ENCODE peak calls at places on chromosomes 12 and 14, in nine cellular contexts. E, S, O, L, U, P, W, V and B are unnamed samples.

GRCh38 chr12:27279836-27280235 is 35.8 kb downstream of the STK38L start:
- DNase-seq in S (no peak), W (no peak), E (no peak), O (no peak), P (no peak), L (no peak), V (no peak), U (no peak), B (no peak)

GRCh38 chr12:51368640-51369517 is 22.3 kb downstream of the GALNT6 start:
- DNase-seq in E (no peak), W (no peak), O (no peak), U (no peak), S (no peak), P (peak; percentile 88), V (peak; percentile 31), L (peak; percentile 17), B (peak; percentile 77)

GRCh38 chr12:109711596-109712461 is 1.8 kb upstream of the FAM222A start:
- DNase-seq in P (no peak), S (no peak), V (no peak), E (no peak), W (no peak), U (no peak), O (no peak), L (no peak), B (no peak)

GRCh38 chr14:20247651-20248246 is 8.7 kb downstream of the OR11H4 start:
- DNase-seq in W (no peak), S (no peak), L (no peak), E (no peak), V (no peak), O (peak; percentile 10), P (no peak), U (no peak), B (no peak)

GRCh38 chr12:45969084-45969483 is 21.3 kb downstream of the SCAF11 start:
- DNase-seq in V (no peak), O (no peak), U (peak; percentile 83), S (peak; percentile 43), W (peak; percentile 40), L (no peak), E (peak; percentile 19), P (no peak), B (no peak)

GRCh38 chr14:75069811-75070145 is 337 bp downstream of the ZC2HC1C start:
- DNase-seq in E (no peak), V (no peak), U (no peak), L (no peak), O (no peak), S (no peak), W (no peak), P (no peak), B (no peak)

GRCh38 chr14:51539571-51540037 is 112.1 kb upstream of the FRMD6 start:
- DNase-seq in E (peak; percentile 89), U (peak; percentile 91), S (peak; percentile 87), W (peak; percentile 70), P (no peak), O (peak; percentile 29), V (no peak), L (no peak), B (no peak)

GRCh38 chr14:106491851-106492250 is 965.5 kb downstream of the TMEM121 start:
- DNase-seq in S (no peak), E (no peak), L (no peak), P (no peak), U (no peak), W (no peak), V (no peak), O (no peak), B (no peak)

GRCh38 chr12:99435095-99435791 is 212.3 kb upstream of the GARIN6 start:
- DNase-seq in U (no peak), E (no peak), O (no peak), P (no peak), W (no peak), L (no peak), S (no peak), V (no peak), B (no peak)

GRCh38 chr12:64679487-64679983 is 69.2 kb downstream of the RASSF3 start:
- DNase-seq in V (no peak), U (peak; percentile 81), W (peak; percentile 84), P (peak; percentile 76), L (peak; percentile 69), E (peak; percentile 84), O (peak; percentile 82), S (peak; percentile 83), B (peak; percentile 65)

GRCh38 chr14:88321692-88322504 is 1.2 kb downstream of the KCNK10 start:
- DNase-seq in L (no peak), S (no peak), E (no peak), U (no peak), V (no peak), W (no peak), O (no peak), P (no peak), B (no peak)

GRCh38 chr12:106986135-106986534 is 811 bp downstream of the MTERF2 start:
- DNase-seq in W (no peak), P (no peak), O (no peak), U (no peak), E (no peak), V (no peak), S (no peak), L (no peak), B (no peak)

GRCh38 chr12:11209098-11209497 is 22.4 kb upstream of the TAS2R42 start:
- DNase-seq in U (no peak), E (no peak), S (no peak), V (no peak), O (no peak), P (no peak), L (no peak), W (no peak), B (no peak)

GRCh38 chr14:72666610-72667009 is 227.3 kb downstream of the DPF3 start:
- DNase-seq in S (peak; percentile 78), O (peak; percentile 14), V (no peak), L (no peak), U (peak; percentile 77), E (peak; percentile 93), P (no peak), W (peak; percentile 61), B (no peak)

GRCh38 chr14:51460051-51460450 is 191.7 kb upstream of the FRMD6 start:
- DNase-seq in L (no peak), O (no peak), E (peak; percentile 72), W (peak; percentile 72), V (no peak), S (no peak), P (no peak), U (peak; percentile 38), B (no peak)

DNA sequence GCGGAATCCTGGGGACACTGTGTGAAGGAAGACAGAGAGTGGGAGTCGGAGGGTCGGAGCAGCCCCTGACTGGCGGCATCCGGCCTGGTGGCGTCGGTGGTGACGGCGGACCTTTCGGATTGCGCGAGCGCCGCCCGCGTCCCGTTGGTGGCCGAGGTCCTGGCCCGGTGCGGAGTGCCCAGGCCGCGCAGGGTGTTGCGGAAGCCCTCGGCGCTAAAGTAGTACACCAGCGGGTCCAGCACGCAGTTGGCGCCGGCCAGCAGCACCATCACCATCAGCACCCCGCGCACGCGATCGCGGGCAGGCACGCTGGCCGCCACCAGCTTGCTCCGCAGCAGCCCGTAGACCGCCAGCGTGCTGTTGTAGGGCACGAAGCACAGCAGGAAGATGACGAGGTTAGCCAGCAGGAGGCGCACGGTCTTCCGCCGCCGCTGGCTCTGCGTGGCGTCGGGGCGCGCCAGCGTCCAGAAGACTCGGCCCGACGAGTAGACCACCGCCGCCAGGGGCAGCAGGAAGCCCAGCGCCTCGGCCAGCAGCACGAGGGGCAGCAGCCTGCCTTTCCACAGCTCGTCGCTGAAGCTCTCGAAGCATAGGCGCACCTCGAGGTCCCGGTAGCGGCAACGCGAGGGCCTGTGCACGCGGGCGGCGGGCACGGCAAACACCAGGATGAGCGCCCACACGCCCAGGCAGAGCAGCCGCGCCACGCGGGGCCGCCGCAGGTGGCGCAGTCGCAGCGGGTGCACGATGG is 13.1 kb upstream of the CHD4 start:
- DNase-seq in L (no peak), S (peak; percentile 42), P (peak; percentile 53), U (peak; percentile 44), W (no peak), V (peak; percentile 84), O (no peak), E (peak; percentile 76), B (no peak)
- TF ChIP-seq CTCF in L (peak; percentile 56), S (peak; percentile 45), P (peak; percentile 75), U (peak; percentile 54), W (peak; percentile 28), V (peak; percentile 87), O (no peak), E (peak; percentile 47), B (peak; percentile 66)

GRCh38 chr14:31934767-31935266 is 142.3 kb upstream of the ARHGAP5 start:
- DNase-seq in E (peak; percentile 69), U (peak; percentile 58), L (peak; percentile 67), V (peak; percentile 32), P (no peak), O (peak; percentile 45), W (peak; percentile 65), S (peak; percentile 55), B (no peak)
- TF ChIP-seq CTCF in E (peak; percentile 55), U (peak; percentile 67), L (peak; percentile 64), V (no peak), P (no peak), O (peak; percentile 78), W (peak; percentile 58), S (peak; percentile 40), B (no peak)

GRCh38 chr14:24761141-24761540 is 127.2 kb upstream of the GZMB start:
- DNase-seq in L (no peak), W (no peak), V (no peak), P (no peak), O (no peak), U (no peak), E (no peak), S (no peak), B (no peak)
- TF ChIP-seq CTCF in L (no peak), W (no peak), V (no peak), P (no peak), O (no peak), U (no peak), E (no peak), S (no peak), B (no peak)

GRCh38 chr14:105414456-105415371 is 4.9 kb upstream of the MTA1 start:
- DNase-seq in V (peak; percentile 78), P (peak; percentile 58), U (peak; percentile 61), O (peak; percentile 82), S (peak; percentile 59), L (peak; percentile 78), E (peak; percentile 92), W (peak; percentile 63), B (peak; percentile 63)
- TF ChIP-seq CTCF in V (peak; percentile 62), P (peak; percentile 82), U (peak; percentile 29), O (peak; percentile 58), S (peak; percentile 62), L (peak; percentile 68), E (peak; percentile 38), W (peak; percentile 19), B (peak; percentile 91)

DNA sequence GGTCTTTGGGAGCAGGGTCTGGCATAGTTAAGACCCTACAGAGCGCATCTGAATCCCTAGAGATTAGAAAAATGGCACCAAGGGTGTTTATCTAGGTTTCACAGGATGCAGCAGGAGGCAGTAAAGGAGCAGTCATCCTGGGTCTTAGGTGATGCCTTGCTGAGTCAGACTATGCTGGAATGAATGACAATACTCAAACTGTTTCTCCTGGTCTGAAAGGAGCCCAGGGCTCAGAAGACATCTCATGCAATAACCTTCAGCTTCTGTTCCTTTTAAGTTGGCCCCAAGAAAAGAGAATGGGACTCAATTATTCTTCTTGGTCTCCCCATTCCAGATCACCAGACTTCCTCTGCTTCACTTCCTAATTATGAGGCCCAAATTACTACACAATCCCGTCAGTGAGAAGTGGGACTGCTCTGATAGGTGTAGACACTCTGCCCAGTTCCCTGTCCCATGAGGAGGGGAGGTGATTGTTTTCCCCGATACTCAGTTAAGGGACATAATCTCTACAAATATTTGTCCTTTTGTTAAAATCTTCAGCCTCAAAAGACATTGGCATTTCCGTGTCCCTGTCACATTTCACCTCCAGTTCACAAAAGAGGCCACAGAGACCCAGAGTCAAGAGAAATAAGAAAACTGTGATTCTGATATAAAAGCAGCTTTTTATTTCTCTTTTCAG is 14.8 kb upstream of the APOF start:
- DNase-seq in P (no peak), U (no peak), L (no peak), O (no peak), E (peak; percentile 62), V (no peak), W (peak; percentile 4), S (peak; percentile 23), B (no peak)
- TF ChIP-seq CTCF in P (no peak), U (no peak), L (no peak), O (no peak), E (peak; percentile 23), V (no peak), W (no peak), S (no peak), B (no peak)